ENCODE peak calls at places on chromosomes 13 and 19, in eight cellular contexts. A is DND-41; D is body of pancreas; P is naive thymus-derived CD4-positive, alpha-beta T cell; J is HAP-1; F is HepG2; B is CD8-positive, alpha-beta T cell; G is lung. M is an unnamed sample. For H3K36me3, the result is how much of the 10 kb centered on the place peaks cover.

GRCh38 chr19:45526143-45526542 is 18.9 kb downstream of the VASP start:
- DNase-seq in D (peak), A (peak), J (peak), G (peak), B (no peak), F (peak), P (no peak), M (peak)

GRCh38 chr13:21360463-21360862 is 98.6 kb downstream of the ZDHHC20 start:
- DNase-seq in A (no peak), D (no peak), B (no peak), F (no peak), P (no peak), G (no peak), J (no peak), M (no peak)

GRCh38 chr19:35276706-35277281 is 5.5 kb upstream of the HAMP start:
- DNase-seq in B (no peak), F (no peak), P (no peak), A (no peak), J (no peak), D (no peak), G (no peak), M (no peak)

GRCh38 chr19:12969292-12969988 is at the start of gene DAND5:
- DNase-seq in P (no peak), D (peak), G (no peak), B (no peak), A (no peak), J (no peak), F (no peak), M (no peak)

GRCh38 chr19:48367855-48368254 is 3.7 kb downstream of the SYNGR4 start:
- DNase-seq in F (no peak), D (peak), B (no peak), G (no peak), P (no peak), A (no peak), J (no peak), M (peak)

GRCh38 chr13:97369269-97369893 is 64.6 kb upstream of the RAP2A start:
- DNase-seq in P (no peak), J (no peak), F (no peak), D (no peak), B (no peak), A (peak), G (no peak), M (peak)

GRCh38 chr13:45596800-45597484 is 18.6 kb downstream of the ERICH6B start:
- DNase-seq in D (no peak), J (no peak), P (no peak), A (no peak), F (no peak), G (no peak), B (no peak), M (no peak)

GRCh38 chr19:54203151-54203611 is 2.5 kb downstream of the RPS9 start:
- DNase-seq in D (peak), J (no peak), P (no peak), B (no peak), A (no peak), F (peak), G (no peak), M (peak)

GRCh38 chr13:50152655-50153309 is 137.5 kb downstream of the KCNRG start:
- DNase-seq in J (no peak), A (no peak), F (no peak), D (no peak), P (no peak), B (no peak), G (no peak), M (peak)

GRCh38 chr13:114135731-114136171 is 3.3 kb upstream of the RASA3 start:
- DNase-seq in B (no peak), G (no peak), A (no peak), F (no peak), P (no peak), D (no peak), J (no peak), M (no peak)

DNA sequence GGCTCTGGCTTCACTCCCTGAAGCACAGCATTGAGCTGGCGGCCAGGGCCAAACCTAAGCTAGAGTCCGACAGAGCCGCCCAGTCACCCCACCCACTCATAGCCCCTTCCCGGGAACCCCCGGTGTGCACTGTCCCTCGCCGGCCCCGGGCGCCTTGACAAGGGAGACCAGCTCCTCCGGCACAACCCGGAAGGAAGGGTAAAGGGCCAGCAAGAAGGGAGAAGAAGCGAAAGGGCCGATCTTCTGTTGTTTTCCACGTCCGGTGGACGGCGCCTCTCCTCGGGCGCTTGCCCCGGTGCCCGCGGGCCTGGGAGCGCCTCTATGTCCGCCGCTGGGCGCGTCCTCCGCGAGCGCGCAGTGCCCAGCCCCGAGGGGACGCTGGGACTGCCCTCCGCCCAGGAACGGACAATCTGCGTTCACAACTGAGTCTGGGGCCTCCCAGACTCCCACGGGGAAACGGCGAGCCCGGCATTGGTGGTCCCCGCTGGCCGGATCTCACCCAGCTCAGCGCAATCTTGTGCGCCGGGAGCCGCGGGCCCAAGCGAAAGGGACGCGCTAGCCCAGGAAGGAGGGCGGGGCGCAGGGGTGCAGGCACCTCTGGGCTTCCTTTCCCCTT is 172.5 kb upstream of the MIR17HG start:
- DNase-seq in D (no peak), B (no peak), A (no peak), J (no peak), F (no peak), P (no peak), G (no peak), M (no peak)
- H3K4me3 ChIP-seq in D (no peak), B (no peak), A (no peak), J (no peak), F (no peak), P (no peak), G (peak), M (peak)

DNA sequence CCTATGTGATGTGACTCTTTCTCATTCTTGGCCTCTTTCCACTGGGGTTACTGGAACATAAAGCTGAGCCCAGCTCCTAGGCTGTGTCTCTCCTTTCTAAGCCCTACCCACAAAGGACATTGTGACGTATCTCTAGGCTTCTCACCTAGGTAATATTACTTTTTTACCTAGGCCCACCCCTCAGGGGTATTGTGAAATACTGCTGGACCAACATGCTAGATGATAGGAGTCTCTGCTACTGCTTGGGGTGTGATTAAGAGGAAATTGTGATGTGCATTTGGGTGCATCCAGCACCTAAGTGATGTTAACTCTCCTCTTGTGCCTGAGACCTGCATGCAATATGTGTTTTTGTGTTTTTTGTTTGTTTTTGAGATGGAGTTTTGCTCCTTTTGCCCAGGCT is 22.8 kb upstream of the ZNF254 start:
- DNase-seq in F (no peak), B (no peak), A (no peak), G (no peak), P (no peak), J (no peak), D (no peak), M (no peak)
- H3K36me3 ChIP-seq in F (under half), B (under half), A (half or more), G (under half), P (under half), J (under half), D (under half), M (under half)

DNA sequence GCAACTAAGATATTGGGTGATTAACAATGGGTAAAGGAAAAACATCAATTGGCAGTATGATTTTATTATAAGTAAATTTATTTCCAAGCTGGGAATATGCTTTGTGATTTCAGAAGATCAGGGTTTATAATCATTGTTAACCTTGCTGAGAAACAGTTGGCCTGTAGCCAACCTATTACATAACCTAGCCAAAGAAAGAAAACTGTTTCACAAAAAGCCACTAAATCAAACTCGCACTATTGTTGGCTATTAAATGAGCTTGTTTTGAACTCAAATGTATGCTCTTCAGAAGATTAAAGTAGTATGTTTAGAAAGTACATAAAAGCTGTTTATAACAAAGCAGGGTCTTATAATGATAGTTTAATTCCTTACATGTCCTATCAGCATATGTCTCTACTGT is 151.7 kb downstream of the LHFPL6 start:
- DNase-seq in A (no peak), F (no peak), B (no peak), D (no peak), P (no peak), J (peak), G (no peak), M (peak)
- H3K4me3 ChIP-seq in A (no peak), F (no peak), B (no peak), D (no peak), P (no peak), J (no peak), G (no peak), M (no peak)

GRCh38 chr19:15394426-15394825 is 14.8 kb upstream of the AKAP8 start:
- DNase-seq in B (no peak), J (no peak), A (no peak), F (no peak), G (no peak), P (no peak), D (no peak), M (no peak)
- H3K36me3 ChIP-seq in B (under half), J (half or more), A (half or more), F (under half), G (under half), P (under half), D (under half), M (under half)

GRCh38 chr13:27966641-27967202 is 2.4 kb downstream of the CDX2 start:
- DNase-seq in J (no peak), F (no peak), D (no peak), A (no peak), P (no peak), G (no peak), B (no peak), M (peak)

GRCh38 chr13:27967203-27967735 is 1.8 kb downstream of the CDX2 start:
- DNase-seq in F (no peak), D (no peak), G (no peak), P (no peak), J (no peak), B (no peak), A (no peak), M (peak)

GRCh38 chr13:27969073-27969865 is at the start of gene CDX2:
- DNase-seq in J (peak), P (no peak), D (peak), G (no peak), B (no peak), A (no peak), F (no peak), M (peak)

GRCh38 chr13:27968316-27969072 is 621 bp downstream of the CDX2 start:
- DNase-seq in D (peak), G (no peak), P (no peak), B (no peak), F (no peak), J (no peak), A (no peak), M (no peak)

DNA sequence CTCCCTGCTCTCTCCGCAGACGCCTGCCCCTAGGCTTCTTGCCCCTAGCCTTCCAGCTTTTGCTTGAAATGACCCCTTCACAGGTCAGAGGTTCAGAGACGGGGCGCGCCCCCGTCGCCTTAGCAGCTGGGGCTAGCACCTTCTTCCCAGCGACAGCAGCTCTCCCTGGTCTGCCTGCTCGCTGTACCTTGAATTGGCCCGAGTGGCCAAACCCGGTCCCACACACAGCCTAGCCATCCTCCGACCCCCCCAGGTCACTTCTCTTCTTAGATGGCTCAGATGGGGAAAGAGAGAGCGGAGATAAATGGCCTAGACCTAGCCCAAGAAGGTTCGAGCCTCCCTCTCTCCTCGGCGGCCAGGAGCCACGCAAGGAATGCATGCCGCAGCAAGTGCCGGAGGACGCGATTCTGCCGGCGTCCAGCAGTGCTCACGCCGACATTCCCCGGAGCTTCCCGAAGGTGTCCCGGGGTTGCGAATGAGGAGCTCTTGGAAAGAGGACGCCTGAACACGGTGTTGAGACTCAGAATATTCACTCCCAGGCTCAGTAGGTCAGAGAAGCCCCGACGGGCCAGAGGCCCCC is 1.3 kb downstream of the CDX2 start:
- DNase-seq in P (no peak), G (no peak), B (no peak), F (no peak), A (no peak), D (peak), J (no peak), M (peak)
- H3K4me3 ChIP-seq in P (no peak), G (no peak), B (no peak), F (peak), A (no peak), D (peak), J (peak), M (peak)

GRCh38 chr13:76620036-76620435 is 266.2 kb downstream of the KCTD12 start:
- DNase-seq in P (no peak), F (no peak), A (no peak), J (no peak), D (no peak), B (no peak), G (no peak), M (no peak)
- H3K36me3 ChIP-seq in P (under half), F (under half), A (under half), J (under half), D (under half), B (under half), G (under half), M (under half)

GRCh38 chr13:110811751-110812110 is 98.2 kb downstream of the ING1 start:
- DNase-seq in P (no peak), D (no peak), F (no peak), A (no peak), G (no peak), J (no peak), B (no peak), M (no peak)
- H3K4me3 ChIP-seq in P (no peak), D (no peak), F (no peak), A (no peak), G (no peak), J (no peak), B (no peak), M (no peak)

DNA sequence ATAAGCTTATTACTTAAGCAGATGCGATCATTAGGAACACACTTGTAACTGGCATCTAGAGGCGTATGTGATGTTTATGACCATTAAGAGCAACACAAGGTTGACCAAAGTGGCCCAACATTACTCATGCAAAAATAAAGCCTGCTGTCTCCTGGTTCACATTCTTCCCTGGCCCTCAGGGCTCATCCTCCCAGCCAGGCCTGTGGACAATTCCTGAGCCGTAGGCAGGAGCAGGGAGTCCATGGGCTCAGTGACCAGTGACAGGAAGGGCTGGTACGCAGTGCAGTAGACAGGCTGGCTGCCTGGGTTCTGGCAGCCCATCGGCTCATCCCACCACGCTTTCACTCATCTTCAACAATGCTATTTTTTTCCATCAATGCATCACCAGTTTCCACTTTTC is 106.0 kb downstream of the STK24 start:
- DNase-seq in F (no peak), J (no peak), A (no peak), D (no peak), G (no peak), B (no peak), P (no peak), M (no peak)
- H3K36me3 ChIP-seq in F (under half), J (under half), A (half or more), D (under half), G (under half), B (under half), P (under half), M (under half)

M was measured in small intestine.